ENCODE peak calls at places on chromosomes 13 and 19, in six cellular contexts. Z, X, N, E, A and Q are unnamed samples.

GRCh38 chr19:5057860-5058259 is 88.9 kb downstream of the KDM4B start:
- DNase-seq in N (peak; percentile 17), X (no peak), E (no peak), A (no peak), Z (peak; percentile 26), Q (peak; percentile 72)

GRCh38 chr13:30325668-30326067 is 18.3 kb upstream of the KATNAL1 start:
- DNase-seq in Z (no peak), E (no peak), N (no peak), A (no peak), X (no peak), Q (no peak)

GRCh38 chr19:7349961-7350711 is 1.4 kb downstream of the ARHGEF18 start:
- DNase-seq in X (peak; percentile 43), Z (no peak), A (no peak), N (no peak), E (peak; percentile 37), Q (no peak)

GRCh38 chr13:43333176-43333575 is 309.8 kb downstream of the DNAJC15 start:
- DNase-seq in Z (no peak), N (no peak), X (no peak), E (no peak), A (no peak), Q (no peak)

GRCh38 chr13:93746589-93746988 is 520.0 kb downstream of the GPC6 start:
- DNase-seq in A (no peak), Z (no peak), N (no peak), E (no peak), X (no peak), Q (no peak)

GRCh38 chr19:17889609-17890214 is 18.0 kb downstream of the SLC5A5 start:
- DNase-seq in N (peak; percentile 56), X (no peak), Z (peak; percentile 26), A (no peak), E (no peak), Q (no peak)

GRCh38 chr13:87355451-87355850 is 315.7 kb upstream of the SLITRK5 start:
- DNase-seq in Z (no peak), X (no peak), E (no peak), N (no peak), A (no peak), Q (no peak)

GRCh38 chr13:76723551-76724232 is 162.5 kb downstream of the KCTD12 start:
- DNase-seq in A (no peak), Z (peak; percentile 96), E (no peak), N (peak; percentile 98), X (no peak), Q (no peak)

GRCh38 chr19:5369962-5370367 is 29.4 kb upstream of the PTPRS start:
- DNase-seq in N (peak; percentile 39), A (peak; percentile 55), Z (no peak), E (peak; percentile 82), X (no peak), Q (peak; percentile 67)

GRCh38 chr13:90416519-90416918 is 931.0 kb upstream of the MIR17HG start:
- DNase-seq in N (peak; percentile 57), A (no peak), E (no peak), X (no peak), Z (peak; percentile 80), Q (no peak)

GRCh38 chr13:73870970-73871935 is 263.0 kb downstream of the KLF12 start:
- DNase-seq in Z (peak; percentile 45), X (no peak), A (no peak), E (peak; percentile 31), N (peak; percentile 95), Q (no peak)

GRCh38 chr19:14950421-14950820 is 9.1 kb downstream of the OR7C2 start:
- DNase-seq in X (no peak), A (no peak), E (no peak), N (no peak), Z (no peak), Q (no peak)

GRCh38 chr13:32228330-32229041 is 86.7 kb downstream of the ZAR1L start:
- DNase-seq in N (peak; percentile 52), E (peak; percentile 16), X (no peak), A (no peak), Z (peak; percentile 13), Q (no peak)

GRCh38 chr13:105441406-105441805 is 1094.1 kb downstream of the EFNB2 start:
- DNase-seq in X (no peak), N (peak; percentile 31), Z (no peak), E (no peak), A (no peak), Q (no peak)

GRCh38 chr13:47076536-47076935 is 179.7 kb upstream of the HTR2A start:
- DNase-seq in Z (peak; percentile 61), E (no peak), N (no peak), X (no peak), A (no peak), Q (no peak)

GRCh38 chr13:111954681-111955411 is 112.1 kb upstream of the SOX1 start:
- DNase-seq in X (no peak), E (no peak), N (no peak), A (no peak), Z (no peak), Q (peak; percentile 81)

GRCh38 chr19:48329167-48329891 is 4.0 kb downstream of the EMP3 start:
- DNase-seq in Z (peak; percentile 38), N (peak; percentile 57), X (no peak), E (peak; percentile 56), A (peak; percentile 16), Q (no peak)

GRCh38 chr13:33174980-33175379 is 110.6 kb downstream of the STARD13 start:
- DNase-seq in X (no peak), A (no peak), Z (peak; percentile 70), N (peak; percentile 45), E (no peak), Q (no peak)

GRCh38 chr13:64074989-64075474 is 2659.4 kb upstream of the PCDH20 start:
- DNase-seq in X (no peak), E (no peak), N (no peak), Z (no peak), A (no peak), Q (no peak)

GRCh38 chr19:4673216-4673615 is 3.1 kb upstream of the MYDGF start:
- DNase-seq in Z (no peak), A (no peak), E (no peak), X (no peak), N (no peak), Q (no peak)

GRCh38 chr19:1840541-1841115 is 7.7 kb downstream of the REXO1 start:
- DNase-seq in N (peak; percentile 50), Z (no peak), X (no peak), A (no peak), E (no peak), Q (no peak)